ENCODE peak calls at places on chromosomes 1 and 21, in four cellular contexts. One of them, this sample, is unnamed.

GRCh38 chr1:152741656-152742055 is 16.2 kb upstream of the KPRP start:
- DNase-seq in hepatocyte: no peak
- DNase-seq in PC-9: no peak
- DNase-seq in fibroblast of lung: no peak
- DNase-seq in this sample: peak; percentile 35

GRCh38 chr1:11126544-11126943 is 26.9 kb upstream of the EXOSC10 start:
- DNase-seq in hepatocyte: no peak
- DNase-seq in PC-9: no peak
- DNase-seq in fibroblast of lung: no peak
- DNase-seq in this sample: no peak

GRCh38 chr1:11752359-11753208 is 9.4 kb upstream of the C1orf167 start:
- DNase-seq in hepatocyte: no peak
- DNase-seq in PC-9: no peak
- DNase-seq in fibroblast of lung: no peak
- DNase-seq in this sample: no peak

GRCh38 chr1:2533356-2533755 is 3.3 kb upstream of the HES5 start:
- DNase-seq in hepatocyte: no peak
- DNase-seq in PC-9: no peak
- DNase-seq in fibroblast of lung: no peak
- DNase-seq in this sample: peak; percentile 86

GRCh38 chr1:178341218-178341956 is 155.4 kb downstream of the CLEC20A start:
- DNase-seq in hepatocyte: peak; percentile 77
- DNase-seq in PC-9: peak; percentile 89
- DNase-seq in fibroblast of lung: peak; percentile 69
- DNase-seq in this sample: peak; percentile 91

GRCh38 chr1:180444522-180444921 is 57.9 kb downstream of the ACBD6 start:
- DNase-seq in hepatocyte: no peak
- DNase-seq in PC-9: no peak
- DNase-seq in fibroblast of lung: no peak
- DNase-seq in this sample: no peak

GRCh38 chr1:23651069-23651808 is 40.4 kb upstream of the RPL11 start:
- DNase-seq in hepatocyte: no peak
- DNase-seq in PC-9: peak; percentile 31
- DNase-seq in fibroblast of lung: no peak
- DNase-seq in this sample: peak; percentile 14

GRCh38 chr1:15994590-15995351 is 9.3 kb upstream of the SRARP start:
- DNase-seq in hepatocyte: peak; percentile 68
- DNase-seq in PC-9: peak; percentile 55
- DNase-seq in fibroblast of lung: peak; percentile 68
- DNase-seq in this sample: peak; percentile 68

GRCh38 chr1:246932366-246932700 is 585 bp upstream of the AHCTF1 start:
- DNase-seq in hepatocyte: no peak
- DNase-seq in PC-9: no peak
- DNase-seq in fibroblast of lung: no peak
- DNase-seq in this sample: no peak

GRCh38 chr1:180171691-180172090 is 17.0 kb downstream of the QSOX1 start:
- DNase-seq in hepatocyte: no peak
- DNase-seq in PC-9: no peak
- DNase-seq in fibroblast of lung: no peak
- DNase-seq in this sample: no peak

GRCh38 chr1:172777767-172778166 is 118.9 kb downstream of the FASLG start:
- DNase-seq in hepatocyte: no peak
- DNase-seq in PC-9: no peak
- DNase-seq in fibroblast of lung: no peak
- DNase-seq in this sample: no peak

GRCh38 chr1:1974834-1975233 is 28.8 kb downstream of the CFAP74 start:
- DNase-seq in hepatocyte: no peak
- DNase-seq in PC-9: no peak
- DNase-seq in fibroblast of lung: no peak
- DNase-seq in this sample: no peak

GRCh38 chr1:30492451-30492850 is 230.9 kb downstream of the MATN1 start:
- DNase-seq in hepatocyte: no peak
- DNase-seq in PC-9: no peak
- DNase-seq in fibroblast of lung: no peak
- DNase-seq in this sample: no peak

GRCh38 chr1:145891587-145892485 is 6.2 kb upstream of the ANKRD35 start:
- DNase-seq in hepatocyte: peak; percentile 98
- DNase-seq in PC-9: peak; percentile 97
- DNase-seq in fibroblast of lung: peak; percentile 99
- DNase-seq in this sample: peak; percentile 100
- H3K4me3 ChIP-seq in hepatocyte: no peak overlapping the region
- H3K4me3 ChIP-seq in PC-9: peak overlapping the region; percentile 27
- H3K4me3 ChIP-seq in fibroblast of lung: peak overlapping the region; percentile 8
- H3K4me3 ChIP-seq in this sample: peak overlapping the region; percentile 50

GRCh38 chr1:18907914-18908845 is 5.8 kb upstream of the ALDH4A1 start:
- DNase-seq in hepatocyte: no peak
- DNase-seq in PC-9: no peak
- DNase-seq in fibroblast of lung: no peak
- DNase-seq in this sample: no peak
- H3K27ac ChIP-seq in hepatocyte: no peak overlapping the region
- H3K27ac ChIP-seq in PC-9: no peak overlapping the region
- H3K27ac ChIP-seq in fibroblast of lung: no peak overlapping the region
- H3K27ac ChIP-seq in this sample: no peak overlapping the region

GRCh38 chr21:45029968-45030636 is 44.3 kb upstream of the ADARB1 start:
- DNase-seq in hepatocyte: peak; percentile 3
- DNase-seq in PC-9: no peak
- DNase-seq in fibroblast of lung: no peak
- DNase-seq in this sample: no peak
- TF ChIP-seq EZH2 in hepatocyte: no peak
- TF ChIP-seq EZH2 in PC-9: no peak
- TF ChIP-seq EZH2 in fibroblast of lung: no peak
- TF ChIP-seq EZH2 in this sample: no peak

GRCh38 chr1:66633128-66633527 is 99.2 kb downstream of the SGIP1 start:
- DNase-seq in hepatocyte: no peak
- DNase-seq in PC-9: no peak
- DNase-seq in fibroblast of lung: no peak
- DNase-seq in this sample: no peak
- H3K4me3 ChIP-seq in hepatocyte: no peak overlapping the region
- H3K4me3 ChIP-seq in PC-9: no peak overlapping the region
- H3K4me3 ChIP-seq in fibroblast of lung: no peak overlapping the region
- H3K4me3 ChIP-seq in this sample: no peak overlapping the region